ENCODE peak calls at places on chromosomes 6 and 20, in five cellular contexts. D is cardiac muscle cell, X is heart right ventricle, F is H9, J is spleen. K is an unnamed sample.

GRCh38 chr20:1661542-1662299 is 4.1 kb upstream of the SIRPG start:
- DNase-seq in D (no peak), X (no peak), F (no peak), J (no peak), K (no peak)

GRCh38 chr6:36577298-36577697 is 16.9 kb upstream of the SRSF3 start:
- DNase-seq in D (peak), X (no peak), F (no peak), J (no peak), K (no peak)

GRCh38 chr6:22082278-22082677 is 214.6 kb downstream of the PRL start:
- DNase-seq in D (peak), X (no peak), F (no peak), J (no peak), K (no peak)

GRCh38 chr6:159074120-159074684 is 29.4 kb upstream of the TAGAP start:
- DNase-seq in D (peak), X (no peak), F (peak), J (no peak), K (no peak)

GRCh38 chr6:1426416-1426815 is 37.0 kb downstream of the FOXF2 start:
- DNase-seq in D (no peak), X (no peak), F (no peak), J (no peak), K (no peak)

GRCh38 chr20:6696001-6696400 is 71.5 kb upstream of the BMP2 start:
- DNase-seq in D (no peak), X (no peak), F (no peak), J (no peak), K (no peak)

GRCh38 chr6:37882724-37883413 is 63.3 kb downstream of the ZFAND3 start:
- DNase-seq in D (peak), X (no peak), F (no peak), J (no peak), K (no peak)

GRCh38 chr6:143236151-143236788 is 175.6 kb downstream of the AIG1 start:
- DNase-seq in D (no peak), X (no peak), F (peak), J (no peak), K (no peak)

GRCh38 chr6:165814669-165815068 is 151.6 kb upstream of the PDE10A start:
- DNase-seq in D (no peak), X (no peak), F (no peak), J (no peak), K (no peak)

GRCh38 chr6:42226251-42227143 is 8.8 kb upstream of the MRPS10 start:
- DNase-seq in D (no peak), X (no peak), F (no peak), J (no peak), K (no peak)

GRCh38 chr20:44701116-44701865 is 13.9 kb upstream of the CCN5 start:
- DNase-seq in D (peak), X (no peak), F (peak), J (no peak), K (no peak)

GRCh38 chr6:35016417-35017221 is 124.5 kb downstream of the TCP11 start:
- DNase-seq in D (peak), X (peak), F (no peak), J (no peak), K (no peak)

GRCh38 chr6:164252952-164253351 is 838.4 kb downstream of the QKI start:
- DNase-seq in D (peak), X (no peak), F (no peak), J (no peak), K (no peak)

GRCh38 chr20:12594410-12595130 is 414.2 kb upstream of the SPTLC3 start:
- DNase-seq in D (peak), X (no peak), F (no peak), J (no peak), K (no peak)

GRCh38 chr6:2884817-2885216 is 18.3 kb downstream of the SERPINB9 start:
- DNase-seq in D (no peak), X (no peak), F (no peak), J (no peak), K (no peak)
- H3K27ac ChIP-seq in D (no peak), X (no peak), F (no peak), J (no peak), K (no peak)

GRCh38 chr20:58433029-58433657 is 44.1 kb downstream of the VAPB start:
- DNase-seq in D (no peak), X (no peak), F (no peak), J (no peak), K (no peak)
- H3K27ac ChIP-seq in D (no peak), X (no peak), F (no peak), J (no peak), K (no peak)

GRCh38 chr20:39032997-39033396 is 70.9 kb downstream of the DHX35 start:
- DNase-seq in D (no peak), X (no peak), F (no peak), J (no peak), K (no peak)

GRCh38 chr20:39038047-39038446 is 75.9 kb downstream of the DHX35 start:
- DNase-seq in D (no peak), X (no peak), F (no peak), J (no peak), K (no peak)

GRCh38 chr20:39038495-39038894 is 76.4 kb downstream of the DHX35 start:
- DNase-seq in D (no peak), X (no peak), F (no peak), J (no peak), K (no peak)

GRCh38 chr20:39036851-39037250 is 74.7 kb downstream of the DHX35 start:
- DNase-seq in D (no peak), X (no peak), F (no peak), J (no peak), K (no peak)

GRCh38 chr20:39036011-39036410 is 73.9 kb downstream of the DHX35 start:
- DNase-seq in D (no peak), X (no peak), F (no peak), J (no peak), K (no peak)
- H3K27ac ChIP-seq in D (no peak), X (no peak), F (no peak), J (no peak), K (peak)

GRCh38 chr6:111990214-111990613 is 63.7 kb upstream of the CCN6 start:
- DNase-seq in D (no peak), X (no peak), F (no peak), J (no peak), K (no peak)

GRCh38 chr6:111988926-111989325 is 65.0 kb upstream of the CCN6 start:
- DNase-seq in D (no peak), X (no peak), F (no peak), J (no peak), K (no peak)

GRCh38 chr6:111986651-111987050 is 67.3 kb upstream of the CCN6 start:
- DNase-seq in D (no peak), X (no peak), F (no peak), J (no peak), K (no peak)

GRCh38 chr6:111987295-111987694 is 66.6 kb upstream of the CCN6 start:
- DNase-seq in D (no peak), X (no peak), F (no peak), J (no peak), K (no peak)

DNA sequence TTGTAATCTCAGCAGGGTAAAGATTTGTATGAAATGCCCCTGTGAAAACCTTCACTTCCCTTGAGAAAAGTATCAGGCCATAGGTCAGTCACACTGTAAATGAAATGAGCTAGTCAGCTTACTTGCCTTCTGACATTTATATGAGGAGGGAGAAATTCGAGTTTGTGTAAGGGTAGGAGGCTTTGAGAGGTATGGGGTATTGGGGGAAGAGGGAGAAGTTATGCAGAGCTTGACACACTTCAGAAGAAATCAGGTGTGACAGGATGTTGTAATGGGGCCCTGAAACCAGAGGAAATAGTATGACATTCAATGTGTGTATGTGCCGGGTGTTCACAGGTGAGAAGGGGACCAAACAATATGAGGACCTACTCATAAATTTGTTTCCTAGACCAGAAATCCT is 64.2 kb upstream of the CCN6 start:
- DNase-seq in D (no peak), X (no peak), F (no peak), J (no peak), K (no peak)
- H3K27ac ChIP-seq in D (no peak), X (no peak), F (no peak), J (peak), K (no peak)

GRCh38 chr6:47254906-47255305 is 54.8 kb downstream of the TNFRSF21 start:
- DNase-seq in D (no peak), X (no peak), F (no peak), J (no peak), K (no peak)
- H3K27ac ChIP-seq in D (no peak), X (no peak), F (no peak), J (no peak), K (no peak)

GRCh38 chr6:16639689-16640480 is 121.4 kb downstream of the ATXN1 start:
- DNase-seq in D (peak), X (no peak), F (no peak), J (no peak), K (no peak)

GRCh38 chr6:16647422-16647821 is 113.8 kb downstream of the ATXN1 start:
- DNase-seq in D (no peak), X (no peak), F (no peak), J (no peak), K (no peak)

GRCh38 chr6:16649241-16649640 is 112.0 kb downstream of the ATXN1 start:
- DNase-seq in D (no peak), X (no peak), F (no peak), J (no peak), K (no peak)

GRCh38 chr6:16649895-16650294 is 111.4 kb downstream of the ATXN1 start:
- DNase-seq in D (no peak), X (no peak), F (no peak), J (no peak), K (no peak)

GRCh38 chr6:16644540-16645250 is 116.6 kb downstream of the ATXN1 start:
- DNase-seq in D (no peak), X (no peak), F (no peak), J (no peak), K (no peak)
- H3K27ac ChIP-seq in D (no peak), X (no peak), F (no peak), J (no peak), K (no peak)

DNA sequence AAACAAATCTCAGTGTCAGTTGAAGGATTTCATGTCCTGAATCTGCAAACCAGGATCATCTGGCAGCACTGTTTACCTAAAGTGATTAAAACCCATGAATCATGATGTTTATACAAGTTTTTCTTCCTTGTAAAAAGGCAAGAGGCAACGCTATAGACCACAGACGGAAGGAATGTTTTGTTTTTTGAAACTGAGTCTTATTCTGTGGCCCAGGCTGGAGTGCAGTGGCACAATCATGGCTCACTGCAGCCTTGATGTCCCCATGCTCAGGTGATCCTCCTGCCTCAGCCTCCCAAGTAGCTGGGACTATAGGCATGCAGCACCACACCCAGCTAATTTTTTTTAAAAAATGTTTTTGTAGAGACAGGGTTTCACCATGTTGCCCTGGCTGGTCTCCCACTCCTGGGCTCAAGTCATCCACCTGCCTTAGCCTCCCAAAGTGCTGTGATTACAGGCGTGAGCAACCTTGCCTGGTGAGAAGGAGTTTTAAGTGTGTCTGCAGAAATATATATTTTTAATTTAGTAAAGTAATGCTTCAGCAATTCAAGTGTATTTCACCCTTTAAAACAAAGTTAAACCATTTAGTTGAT is 30.0 kb upstream of the SH3BGRL2 start:
- DNase-seq in D (peak), X (no peak), F (no peak), J (no peak), K (no peak)
- H3K27ac ChIP-seq in D (peak), X (no peak), F (no peak), J (no peak), K (peak)

DNA sequence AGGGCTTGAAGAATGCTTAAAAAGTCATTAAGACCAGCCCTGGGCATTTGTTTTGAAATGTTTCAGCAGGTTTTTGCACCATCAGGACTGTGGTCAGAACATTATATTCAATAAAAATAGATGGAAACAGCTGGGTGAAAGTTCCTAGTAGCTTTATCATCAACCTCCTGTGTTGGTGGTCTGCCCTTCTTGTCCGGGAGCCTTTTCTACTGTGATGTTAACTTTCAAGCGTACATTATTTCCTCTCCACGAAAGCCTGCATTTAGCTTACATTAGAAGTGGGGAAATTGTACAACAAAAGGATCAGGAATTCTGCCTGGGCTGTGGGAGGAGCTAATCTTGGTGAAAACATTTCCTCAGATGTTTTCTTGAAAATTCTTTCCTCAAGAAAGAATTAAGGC is 71.1 kb downstream of the LAMA4 start:
- DNase-seq in D (peak), X (no peak), F (no peak), J (no peak), K (no peak)
- H3K27ac ChIP-seq in D (no peak), X (peak), F (no peak), J (no peak), K (no peak)

DNA sequence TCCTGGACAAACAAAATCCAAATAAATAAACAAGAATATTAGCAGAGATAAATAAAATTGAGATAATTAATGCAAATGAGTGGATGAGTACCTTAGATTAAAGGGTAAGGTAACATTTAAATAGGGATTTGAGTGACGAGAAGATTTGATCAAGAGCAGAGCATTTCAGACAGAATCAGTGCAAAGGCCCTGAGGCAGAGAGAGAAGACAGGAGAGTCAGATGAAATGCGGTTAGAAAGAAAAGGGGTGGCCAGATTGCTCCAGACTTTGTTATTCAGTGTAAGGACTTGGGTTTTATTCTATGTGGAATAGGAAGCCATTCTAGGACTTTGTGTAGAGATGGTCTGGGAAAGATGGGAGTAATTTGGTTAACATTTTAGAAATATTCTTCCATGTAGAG is 10.0 kb downstream of the RNF182 start:
- DNase-seq in D (no peak), X (no peak), F (no peak), J (no peak), K (no peak)
- H3K27ac ChIP-seq in D (no peak), X (no peak), F (no peak), J (no peak), K (no peak)

K was measured in caudate nucleus.